ENCODE peak calls at places on chromosomes 7 and 10, in ten cellular contexts. V, K, W, M, A, Q, I, Y, H and U are unnamed samples.

GRCh38 chr10:1638889-1639418 is 98.4 kb downstream of the ADARB2 start:
- DNase-seq in V (no peak), K (no peak), W (no peak), M (no peak), A (no peak), Q (no peak), I (no peak), Y (no peak), H (no peak), U (no peak)

GRCh38 chr7:141359740-141360413 is 191.3 kb upstream of the AGK start:
- DNase-seq in V (no peak), K (no peak), W (no peak), M (no peak), A (no peak), Q (no peak), I (no peak), Y (no peak), H (no peak), U (no peak)

GRCh38 chr10:78741541-78741940 is 327.2 kb upstream of the ZMIZ1 start:
- DNase-seq in V (peak), K (no peak), W (no peak), M (no peak), A (no peak), Q (peak), I (no peak), Y (no peak), H (no peak), U (no peak)

GRCh38 chr7:99623091-99623693 is 6.4 kb downstream of the ZSCAN25 start:
- DNase-seq in V (no peak), K (no peak), W (no peak), M (no peak), A (no peak), Q (no peak), I (no peak), Y (no peak), H (no peak), U (no peak)

GRCh38 chr10:104895541-104895940 is 254.5 kb downstream of the SORCS3 start:
- DNase-seq in V (no peak), K (no peak), W (no peak), M (no peak), A (no peak), Q (no peak), I (no peak), Y (no peak), H (no peak), U (no peak)

GRCh38 chr10:126288547-126289493 is 99.5 kb downstream of the ADAM12 start:
- DNase-seq in V (no peak), K (no peak), W (no peak), M (no peak), A (no peak), Q (no peak), I (no peak), Y (no peak), H (no peak), U (no peak)

GRCh38 chr10:13453896-13454295 is 74.9 kb downstream of the BEND7 start:
- DNase-seq in V (no peak), K (no peak), W (peak), M (no peak), A (no peak), Q (no peak), I (no peak), Y (no peak), H (no peak), U (no peak)

GRCh38 chr7:158494162-158494586 is 93.4 kb downstream of the PTPRN2 start:
- DNase-seq in V (no peak), K (no peak), W (no peak), M (no peak), A (no peak), Q (no peak), I (no peak), Y (no peak), H (no peak), U (no peak)

GRCh38 chr7:143497008-143497795 is 19.5 kb downstream of the TAS2R41 start:
- DNase-seq in V (no peak), K (no peak), W (no peak), M (no peak), A (no peak), Q (no peak), I (no peak), Y (no peak), H (no peak), U (no peak)

GRCh38 chr7:129401968-129402860 is 32.0 kb upstream of the STRIP2 start:
- DNase-seq in V (no peak), K (no peak), W (no peak), M (no peak), A (no peak), Q (no peak), I (no peak), Y (no peak), H (no peak), U (peak)

GRCh38 chr10:89207181-89207800 is at the start of gene CH25H:
- DNase-seq in V (peak), K (peak), W (peak), M (peak), A (no peak), Q (peak), I (peak), Y (no peak), H (peak), U (peak)

GRCh38 chr7:50412958-50413357 is 37.2 kb downstream of the FIGNL1 start:
- DNase-seq in V (no peak), K (no peak), W (no peak), M (no peak), A (no peak), Q (no peak), I (no peak), Y (no peak), H (no peak), U (no peak)

GRCh38 chr10:35379226-35380137 is 43.2 kb downstream of the CCNY start:
- DNase-seq in V (peak), K (no peak), W (no peak), M (no peak), A (no peak), Q (no peak), I (no peak), Y (no peak), H (no peak), U (peak)

GRCh38 chr7:156590212-156590611 is 50.4 kb upstream of the RNF32 start:
- DNase-seq in V (no peak), K (no peak), W (no peak), M (no peak), A (no peak), Q (no peak), I (no peak), Y (no peak), H (no peak), U (no peak)

GRCh38 chr7:40147371-40148246 is 12.8 kb downstream of the SUGCT start:
- DNase-seq in V (no peak), K (no peak), W (no peak), M (no peak), A (no peak), Q (no peak), I (no peak), Y (no peak), H (no peak), U (no peak)

GRCh38 chr7:140926021-140926812 is 1.5 kb upstream of the BRAF start:
- DNase-seq in V (no peak), K (no peak), W (no peak), M (no peak), A (no peak), Q (no peak), I (no peak), Y (no peak), H (no peak), U (peak)

GRCh38 chr7:84482476-84482875 is 287.9 kb upstream of the SEMA3A start:
- DNase-seq in V (no peak), K (no peak), W (no peak), M (no peak), A (no peak), Q (no peak), I (no peak), Y (no peak), H (no peak), U (no peak)

GRCh38 chr7:69610675-69611037 is 12.4 kb downstream of the AUTS2 start:
- DNase-seq in V (no peak), K (no peak), W (no peak), M (no peak), A (no peak), Q (no peak), I (no peak), Y (no peak), H (no peak), U (no peak)

GRCh38 chr7:55132550-55132889 is 113.7 kb downstream of the EGFR start:
- DNase-seq in V (no peak), K (no peak), W (no peak), M (no peak), A (no peak), Q (no peak), I (no peak), Y (no peak), H (no peak), U (no peak)

GRCh38 chr7:38368191-38368605 is 94.8 kb upstream of the TARP start:
- DNase-seq in V (peak), K (no peak), W (peak), M (no peak), A (peak), Q (peak), I (peak), Y (peak), H (peak), U (peak)

GRCh38 chr7:131159961-131160361 is 167.7 kb upstream of the MKLN1 start:
- DNase-seq in V (peak), K (no peak), W (no peak), M (no peak), A (no peak), Q (no peak), I (no peak), Y (no peak), H (no peak), U (no peak)

GRCh38 chr7:151233804-151234203 is 1.5 kb downstream of the CHPF2 start:
- DNase-seq in V (no peak), K (no peak), W (no peak), M (no peak), A (no peak), Q (no peak), I (peak), Y (no peak), H (no peak), U (no peak)

GRCh38 chr10:130215918-130216205 is 79.7 kb downstream of the GLRX3 start:
- DNase-seq in V (no peak), K (no peak), W (no peak), M (no peak), A (no peak), Q (no peak), I (peak), Y (no peak), H (no peak), U (no peak)

GRCh38 chr7:68321076-68321639 is 1277.1 kb upstream of the AUTS2 start:
- DNase-seq in V (no peak), K (peak), W (no peak), M (no peak), A (no peak), Q (peak), I (peak), Y (no peak), H (no peak), U (no peak)

GRCh38 chr10:127920319-127921074 is 13.6 kb downstream of the PTPRE start:
- DNase-seq in V (no peak), K (no peak), W (no peak), M (no peak), A (no peak), Q (no peak), I (peak), Y (no peak), H (no peak), U (no peak)

GRCh38 chr7:118152632-118153031 is 31.3 kb upstream of the LSM8 start:
- DNase-seq in V (no peak), K (no peak), W (no peak), M (no peak), A (no peak), Q (no peak), I (no peak), Y (no peak), H (no peak), U (no peak)

GRCh38 chr7:2805213-2806003 is 38.7 kb downstream of the GNA12 start:
- DNase-seq in V (no peak), K (peak), W (no peak), M (no peak), A (no peak), Q (no peak), I (no peak), Y (no peak), H (no peak), U (peak)

GRCh38 chr7:47282790-47283496 is 299.0 kb downstream of the TNS3 start:
- DNase-seq in V (no peak), K (no peak), W (no peak), M (no peak), A (no peak), Q (no peak), I (no peak), Y (no peak), H (no peak), U (no peak)

GRCh38 chr10:98378722-98379121 is 36.3 kb downstream of the PYROXD2 start:
- DNase-seq in V (peak), K (no peak), W (no peak), M (no peak), A (no peak), Q (no peak), I (no peak), Y (no peak), H (no peak), U (no peak)

GRCh38 chr7:16026253-16027020 is 340.0 kb upstream of the MEOX2 start:
- DNase-seq in V (peak), K (no peak), W (no peak), M (no peak), A (no peak), Q (no peak), I (peak), Y (no peak), H (no peak), U (no peak)

GRCh38 chr10:78869508-78870439 is 199.0 kb upstream of the ZMIZ1 start:
- DNase-seq in V (no peak), K (no peak), W (no peak), M (no peak), A (no peak), Q (no peak), I (peak), Y (no peak), H (no peak), U (no peak)

GRCh38 chr7:68730871-68731403 is 867.3 kb upstream of the AUTS2 start:
- DNase-seq in V (no peak), K (no peak), W (peak), M (no peak), A (no peak), Q (peak), I (no peak), Y (no peak), H (no peak), U (no peak)

GRCh38 chr7:137880432-137880831 is 33.7 kb upstream of the DGKI start:
- DNase-seq in V (peak), K (no peak), W (no peak), M (no peak), A (no peak), Q (no peak), I (no peak), Y (no peak), H (peak), U (no peak)

GRCh38 chr7:3404490-3404889 is 103.4 kb downstream of the SDK1 start:
- DNase-seq in V (peak), K (no peak), W (no peak), M (peak), A (no peak), Q (no peak), I (no peak), Y (no peak), H (no peak), U (no peak)

GRCh38 chr7:48109848-48110663 is 21.0 kb downstream of the UPP1 start:
- DNase-seq in V (peak), K (peak), W (peak), M (peak), A (peak), Q (peak), I (peak), Y (peak), H (peak), U (peak)

GRCh38 chr10:132460691-132461090 is 63.7 kb downstream of the PWWP2B start:
- DNase-seq in V (no peak), K (no peak), W (no peak), M (no peak), A (no peak), Q (no peak), I (no peak), Y (no peak), H (no peak), U (no peak)

GRCh38 chr10:88270061-88270808 is 312.9 kb downstream of the RNLS start:
- DNase-seq in V (no peak), K (no peak), W (no peak), M (no peak), A (no peak), Q (no peak), I (no peak), Y (no peak), H (no peak), U (no peak)

GRCh38 chr7:101688183-101688831 is 59.2 kb upstream of the MYL10 start:
- DNase-seq in V (peak), K (peak), W (peak), M (peak), A (peak), Q (peak), I (peak), Y (peak), H (peak), U (peak)

GRCh38 chr7:110801502-110801901 is 289.4 kb upstream of the LRRN3 start:
- DNase-seq in V (no peak), K (no peak), W (no peak), M (no peak), A (no peak), Q (no peak), I (no peak), Y (no peak), H (no peak), U (no peak)
- TF ChIP-seq POLR2A in V (no peak), K (no peak), W (no peak), M (no peak), A (no peak), Q (no peak), I (no peak), Y (no peak), H (no peak), U (no peak)

GRCh38 chr10:95656291-95657164 is at the start of gene ALDH18A1:
- DNase-seq in V (peak), K (peak), W (peak), M (peak), A (peak), Q (peak), I (peak), Y (peak), H (peak), U (peak)
- TF ChIP-seq POLR2A in V (peak), K (peak), W (peak), M (no peak), A (peak), Q (peak), I (no peak), Y (peak), H (peak), U (no peak)

DNA sequence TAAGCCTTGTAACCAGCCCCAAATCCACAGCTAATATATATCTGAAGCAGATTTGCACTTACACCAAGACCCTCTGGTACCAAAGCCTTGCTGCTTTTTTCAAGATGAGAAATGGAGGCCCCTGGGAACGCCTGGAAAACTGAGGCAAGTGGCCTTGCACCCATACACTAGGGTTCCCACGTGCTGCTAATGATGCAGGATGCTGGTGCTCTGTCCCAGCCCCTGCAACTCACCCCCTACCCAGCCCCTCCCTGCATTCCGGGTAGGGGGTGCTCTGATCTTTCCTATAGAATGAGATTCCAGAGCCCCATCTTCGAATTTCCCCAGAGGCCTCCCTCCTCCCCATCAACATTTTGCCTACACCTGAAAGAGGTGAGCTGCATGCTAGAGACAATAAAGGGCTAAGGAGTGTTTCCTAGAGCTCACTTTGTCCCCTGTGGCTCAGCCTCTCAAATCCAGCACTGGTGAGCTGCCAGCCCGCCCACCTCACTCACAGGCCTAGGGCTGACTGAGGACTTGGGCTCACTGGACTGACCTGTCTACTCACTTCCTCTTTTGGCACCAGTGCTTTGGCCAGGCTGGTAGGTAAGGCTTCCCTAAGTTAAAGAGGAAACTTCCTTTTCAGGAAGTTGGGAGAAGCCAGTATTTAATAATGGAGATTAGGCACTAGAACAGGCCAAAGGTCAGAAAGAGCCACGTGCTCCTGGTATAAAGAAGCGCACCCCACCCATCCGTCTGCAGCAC is 9.8 kb downstream of the RBP4 start:
- DNase-seq in V (no peak), K (no peak), W (peak), M (no peak), A (no peak), Q (no peak), I (no peak), Y (no peak), H (no peak), U (no peak)
- TF ChIP-seq POLR2A in V (no peak), K (no peak), W (no peak), M (no peak), A (no peak), Q (no peak), I (no peak), Y (no peak), H (no peak), U (no peak)

DNA sequence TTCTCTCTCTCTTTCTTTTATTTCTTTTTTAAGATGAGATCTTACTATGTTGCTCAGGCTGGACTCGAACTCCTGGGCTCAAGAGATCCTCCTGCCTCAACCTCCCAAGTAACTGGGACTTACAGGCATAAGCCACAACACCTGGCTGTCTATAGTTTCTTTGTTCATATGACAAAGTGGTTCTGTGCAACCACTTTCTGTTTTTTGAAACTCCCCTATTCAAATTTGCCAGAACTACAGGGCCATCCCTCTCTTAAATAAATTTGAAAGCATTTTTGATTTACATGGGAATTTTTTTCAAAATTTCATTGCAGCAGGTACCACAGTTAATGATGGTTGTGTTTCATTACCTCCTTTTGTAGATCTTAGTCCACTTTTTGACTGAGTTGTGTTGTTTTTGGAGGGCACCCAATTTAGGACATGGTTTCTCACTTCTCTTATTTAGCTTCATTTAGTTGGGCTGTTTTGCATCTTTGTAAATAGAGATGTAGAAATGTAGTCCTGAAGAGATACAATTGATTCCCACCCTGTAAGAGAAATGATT is 119.2 kb downstream of the LRRC4 start:
- DNase-seq in V (no peak), K (no peak), W (no peak), M (no peak), A (no peak), Q (no peak), I (no peak), Y (no peak), H (no peak), U (no peak)
- TF ChIP-seq POLR2A in V (no peak), K (no peak), W (no peak), M (no peak), A (no peak), Q (no peak), I (no peak), Y (no peak), H (no peak), U (no peak)

GRCh38 chr7:98106647-98107312 is at the start of gene LMTK2:
- DNase-seq in V (peak), K (peak), W (peak), M (peak), A (peak), Q (peak), I (peak), Y (peak), H (peak), U (peak)
- TF ChIP-seq POLR2A in V (peak), K (peak), W (peak), M (peak), A (peak), Q (peak), I (peak), Y (peak), H (peak), U (peak)